ENCODE peak calls at places on chromosomes 6 and 20, in eight cellular contexts. One of them, this sample, is unnamed.

GRCh38 chr6:8707956-8708772 is 272.8 kb upstream of the SLC35B3 start:
- DNase-seq in HT-29: peak; percentile 19
- DNase-seq in Right ventricle myocardium inferior: no peak
- DNase-seq in activated effector memory CD4-positive, alpha-beta T cell treated with anti-CD3 and anti-CD28 coated beads, Interleukin-2, amount 50 U/mL, for 16 hours: no peak
- DNase-seq in EL: peak; percentile 58
- DNase-seq in AG04450: no peak
- DNase-seq in adrenal gland: no peak
- DNase-seq in choroid plexus epithelial cell: peak; percentile 47
- DNase-seq in this sample: no peak

GRCh38 chr20:15310361-15310760 is 972.9 kb upstream of the FLRT3 start:
- DNase-seq in EL: no peak
- DNase-seq in choroid plexus epithelial cell: peak; percentile 34
- DNase-seq in Right ventricle myocardium inferior: no peak
- DNase-seq in HT-29: no peak
- DNase-seq in activated effector memory CD4-positive, alpha-beta T cell treated with anti-CD3 and anti-CD28 coated beads, Interleukin-2, amount 50 U/mL, for 16 hours: no peak
- DNase-seq in AG04450: no peak
- DNase-seq in adrenal gland: no peak
- DNase-seq in this sample: no peak

GRCh38 chr20:49715466-49715865 is 1.8 kb upstream of the B4GALT5 start:
- DNase-seq in activated effector memory CD4-positive, alpha-beta T cell treated with anti-CD3 and anti-CD28 coated beads, Interleukin-2, amount 50 U/mL, for 16 hours: no peak
- DNase-seq in adrenal gland: no peak
- DNase-seq in HT-29: no peak
- DNase-seq in Right ventricle myocardium inferior: no peak
- DNase-seq in AG04450: no peak
- DNase-seq in EL: no peak
- DNase-seq in choroid plexus epithelial cell: no peak
- DNase-seq in this sample: peak; percentile 65

GRCh38 chr6:158934157-158934556 is 65.8 kb downstream of the RSPH3 start:
- DNase-seq in adrenal gland: no peak
- DNase-seq in activated effector memory CD4-positive, alpha-beta T cell treated with anti-CD3 and anti-CD28 coated beads, Interleukin-2, amount 50 U/mL, for 16 hours: no peak
- DNase-seq in Right ventricle myocardium inferior: no peak
- DNase-seq in HT-29: no peak
- DNase-seq in choroid plexus epithelial cell: no peak
- DNase-seq in AG04450: no peak
- DNase-seq in EL: no peak
- DNase-seq in this sample: no peak

GRCh38 chr6:42404494-42404893 is 47.2 kb downstream of the TRERF1 start:
- DNase-seq in choroid plexus epithelial cell: peak; percentile 63
- DNase-seq in adrenal gland: peak; percentile 23
- DNase-seq in EL: peak; percentile 95
- DNase-seq in HT-29: peak; percentile 72
- DNase-seq in Right ventricle myocardium inferior: no peak
- DNase-seq in activated effector memory CD4-positive, alpha-beta T cell treated with anti-CD3 and anti-CD28 coated beads, Interleukin-2, amount 50 U/mL, for 16 hours: peak; percentile 79
- DNase-seq in AG04450: no peak
- DNase-seq in this sample: peak; percentile 89

GRCh38 chr6:43910638-43911353 is 140.8 kb downstream of the VEGFA start:
- DNase-seq in HT-29: no peak
- DNase-seq in activated effector memory CD4-positive, alpha-beta T cell treated with anti-CD3 and anti-CD28 coated beads, Interleukin-2, amount 50 U/mL, for 16 hours: no peak
- DNase-seq in adrenal gland: no peak
- DNase-seq in choroid plexus epithelial cell: peak; percentile 88
- DNase-seq in EL: peak; percentile 63
- DNase-seq in Right ventricle myocardium inferior: no peak
- DNase-seq in AG04450: peak; percentile 50
- DNase-seq in this sample: no peak

GRCh38 chr20:5484926-5485325 is 168.2 kb upstream of the PROKR2 start:
- DNase-seq in choroid plexus epithelial cell: no peak
- DNase-seq in HT-29: no peak
- DNase-seq in EL: no peak
- DNase-seq in adrenal gland: no peak
- DNase-seq in activated effector memory CD4-positive, alpha-beta T cell treated with anti-CD3 and anti-CD28 coated beads, Interleukin-2, amount 50 U/mL, for 16 hours: no peak
- DNase-seq in AG04450: no peak
- DNase-seq in Right ventricle myocardium inferior: no peak
- DNase-seq in this sample: no peak

GRCh38 chr6:129353067-129353466 is 356.9 kb downstream of the ARHGAP18 start:
- DNase-seq in adrenal gland: no peak
- DNase-seq in HT-29: no peak
- DNase-seq in activated effector memory CD4-positive, alpha-beta T cell treated with anti-CD3 and anti-CD28 coated beads, Interleukin-2, amount 50 U/mL, for 16 hours: no peak
- DNase-seq in choroid plexus epithelial cell: no peak
- DNase-seq in EL: no peak
- DNase-seq in AG04450: no peak
- DNase-seq in Right ventricle myocardium inferior: no peak
- DNase-seq in this sample: no peak

GRCh38 chr6:110999634-111000270 is 17.9 kb downstream of the RPF2 start:
- DNase-seq in EL: peak; percentile 39
- DNase-seq in HT-29: peak; percentile 60
- DNase-seq in Right ventricle myocardium inferior: no peak
- DNase-seq in AG04450: no peak
- DNase-seq in activated effector memory CD4-positive, alpha-beta T cell treated with anti-CD3 and anti-CD28 coated beads, Interleukin-2, amount 50 U/mL, for 16 hours: no peak
- DNase-seq in choroid plexus epithelial cell: peak; percentile 72
- DNase-seq in adrenal gland: no peak
- DNase-seq in this sample: no peak

GRCh38 chr6:130457605-130458004 is 91.8 kb downstream of the TMEM200A start:
- DNase-seq in Right ventricle myocardium inferior: no peak
- DNase-seq in EL: peak; percentile 13
- DNase-seq in choroid plexus epithelial cell: peak; percentile 22
- DNase-seq in AG04450: no peak
- DNase-seq in adrenal gland: no peak
- DNase-seq in activated effector memory CD4-positive, alpha-beta T cell treated with anti-CD3 and anti-CD28 coated beads, Interleukin-2, amount 50 U/mL, for 16 hours: no peak
- DNase-seq in HT-29: no peak
- DNase-seq in this sample: no peak

GRCh38 chr20:48761023-48761785 is 66.6 kb downstream of the PREX1 start:
- DNase-seq in choroid plexus epithelial cell: no peak
- DNase-seq in activated effector memory CD4-positive, alpha-beta T cell treated with anti-CD3 and anti-CD28 coated beads, Interleukin-2, amount 50 U/mL, for 16 hours: peak; percentile 76
- DNase-seq in EL: no peak
- DNase-seq in adrenal gland: no peak
- DNase-seq in Right ventricle myocardium inferior: peak; percentile 81
- DNase-seq in HT-29: no peak
- DNase-seq in AG04450: no peak
- DNase-seq in this sample: no peak

GRCh38 chr20:56506103-56506502 is 18.4 kb upstream of the FAM209A start:
- DNase-seq in activated effector memory CD4-positive, alpha-beta T cell treated with anti-CD3 and anti-CD28 coated beads, Interleukin-2, amount 50 U/mL, for 16 hours: no peak
- DNase-seq in EL: no peak
- DNase-seq in HT-29: no peak
- DNase-seq in Right ventricle myocardium inferior: no peak
- DNase-seq in adrenal gland: no peak
- DNase-seq in choroid plexus epithelial cell: peak; percentile 73
- DNase-seq in AG04450: no peak
- DNase-seq in this sample: no peak

GRCh38 chr6:82842721-82843120 is 222.9 kb downstream of the UBE3D start:
- DNase-seq in Right ventricle myocardium inferior: no peak
- DNase-seq in activated effector memory CD4-positive, alpha-beta T cell treated with anti-CD3 and anti-CD28 coated beads, Interleukin-2, amount 50 U/mL, for 16 hours: no peak
- DNase-seq in adrenal gland: no peak
- DNase-seq in AG04450: peak; percentile 23
- DNase-seq in choroid plexus epithelial cell: peak; percentile 67
- DNase-seq in EL: peak; percentile 96
- DNase-seq in HT-29: no peak
- DNase-seq in this sample: no peak

GRCh38 chr20:58706150-58706892 is 13.7 kb downstream of the NPEPL1 start:
- DNase-seq in activated effector memory CD4-positive, alpha-beta T cell treated with anti-CD3 and anti-CD28 coated beads, Interleukin-2, amount 50 U/mL, for 16 hours: peak; percentile 48
- DNase-seq in choroid plexus epithelial cell: no peak
- DNase-seq in EL: no peak
- DNase-seq in adrenal gland: peak; percentile 9
- DNase-seq in AG04450: no peak
- DNase-seq in HT-29: no peak
- DNase-seq in Right ventricle myocardium inferior: peak; percentile 35
- DNase-seq in this sample: peak; percentile 77

GRCh38 chr6:159533568-159533967 is 159.5 kb downstream of the SOD2 start:
- DNase-seq in AG04450: no peak
- DNase-seq in activated effector memory CD4-positive, alpha-beta T cell treated with anti-CD3 and anti-CD28 coated beads, Interleukin-2, amount 50 U/mL, for 16 hours: no peak
- DNase-seq in Right ventricle myocardium inferior: no peak
- DNase-seq in HT-29: no peak
- DNase-seq in choroid plexus epithelial cell: no peak
- DNase-seq in EL: peak; percentile 38
- DNase-seq in adrenal gland: no peak
- DNase-seq in this sample: no peak

GRCh38 chr6:13597073-13597472 is 18.1 kb upstream of the NOL7 start:
- DNase-seq in HT-29: no peak
- DNase-seq in activated effector memory CD4-positive, alpha-beta T cell treated with anti-CD3 and anti-CD28 coated beads, Interleukin-2, amount 50 U/mL, for 16 hours: no peak
- DNase-seq in adrenal gland: no peak
- DNase-seq in choroid plexus epithelial cell: no peak
- DNase-seq in EL: no peak
- DNase-seq in AG04450: no peak
- DNase-seq in Right ventricle myocardium inferior: no peak
- DNase-seq in this sample: no peak

GRCh38 chr6:37741757-37742400 is 44.2 kb upstream of the MDGA1 start:
- DNase-seq in activated effector memory CD4-positive, alpha-beta T cell treated with anti-CD3 and anti-CD28 coated beads, Interleukin-2, amount 50 U/mL, for 16 hours: no peak
- DNase-seq in AG04450: no peak
- DNase-seq in choroid plexus epithelial cell: no peak
- DNase-seq in adrenal gland: peak; percentile 24
- DNase-seq in EL: peak; percentile 16
- DNase-seq in HT-29: peak; percentile 61
- DNase-seq in Right ventricle myocardium inferior: no peak
- DNase-seq in this sample: no peak

GRCh38 chr6:32200711-32201475 is 8.4 kb upstream of the GPSM3 start:
- DNase-seq in AG04450: no peak
- DNase-seq in choroid plexus epithelial cell: no peak
- DNase-seq in Right ventricle myocardium inferior: no peak
- DNase-seq in HT-29: no peak
- DNase-seq in adrenal gland: no peak
- DNase-seq in activated effector memory CD4-positive, alpha-beta T cell treated with anti-CD3 and anti-CD28 coated beads, Interleukin-2, amount 50 U/mL, for 16 hours: no peak
- DNase-seq in EL: no peak
- DNase-seq in this sample: no peak

GRCh38 chr6:77511860-77512259 is 48.6 kb upstream of the HTR1B start:
- DNase-seq in Right ventricle myocardium inferior: no peak
- DNase-seq in AG04450: no peak
- DNase-seq in EL: no peak
- DNase-seq in HT-29: no peak
- DNase-seq in activated effector memory CD4-positive, alpha-beta T cell treated with anti-CD3 and anti-CD28 coated beads, Interleukin-2, amount 50 U/mL, for 16 hours: no peak
- DNase-seq in adrenal gland: no peak
- DNase-seq in choroid plexus epithelial cell: no peak
- DNase-seq in this sample: no peak

GRCh38 chr6:26017567-26017966 is 55.0 kb downstream of the TRIM38 start:
- DNase-seq in HT-29: no peak
- DNase-seq in adrenal gland: peak; percentile 59
- DNase-seq in activated effector memory CD4-positive, alpha-beta T cell treated with anti-CD3 and anti-CD28 coated beads, Interleukin-2, amount 50 U/mL, for 16 hours: peak; percentile 91
- DNase-seq in Right ventricle myocardium inferior: peak; percentile 74
- DNase-seq in choroid plexus epithelial cell: peak; percentile 95
- DNase-seq in AG04450: peak; percentile 78
- DNase-seq in EL: peak; percentile 94
- DNase-seq in this sample: peak; percentile 75

GRCh38 chr20:44394520-44395182 is 39.2 kb downstream of the HNF4A start:
- DNase-seq in AG04450: no peak
- DNase-seq in EL: no peak
- DNase-seq in choroid plexus epithelial cell: peak; percentile 17
- DNase-seq in HT-29: no peak
- DNase-seq in activated effector memory CD4-positive, alpha-beta T cell treated with anti-CD3 and anti-CD28 coated beads, Interleukin-2, amount 50 U/mL, for 16 hours: no peak
- DNase-seq in adrenal gland: peak; percentile 20
- DNase-seq in Right ventricle myocardium inferior: no peak
- DNase-seq in this sample: no peak

GRCh38 chr6:158818580-158819212 is 472 bp downstream of the EZR start:
- DNase-seq in activated effector memory CD4-positive, alpha-beta T cell treated with anti-CD3 and anti-CD28 coated beads, Interleukin-2, amount 50 U/mL, for 16 hours: peak; percentile 89
- DNase-seq in HT-29: peak; percentile 55
- DNase-seq in EL: peak; percentile 74
- DNase-seq in adrenal gland: peak; percentile 80
- DNase-seq in AG04450: no peak
- DNase-seq in Right ventricle myocardium inferior: peak; percentile 86
- DNase-seq in choroid plexus epithelial cell: peak; percentile 71
- DNase-seq in this sample: peak; percentile 76

GRCh38 chr6:167799033-167799933 is 27.4 kb upstream of the AFDN start:
- DNase-seq in AG04450: no peak
- DNase-seq in adrenal gland: no peak
- DNase-seq in EL: no peak
- DNase-seq in activated effector memory CD4-positive, alpha-beta T cell treated with anti-CD3 and anti-CD28 coated beads, Interleukin-2, amount 50 U/mL, for 16 hours: no peak
- DNase-seq in choroid plexus epithelial cell: peak; percentile 32
- DNase-seq in Right ventricle myocardium inferior: no peak
- DNase-seq in HT-29: no peak
- DNase-seq in this sample: no peak

GRCh38 chr6:42367353-42368011 is 84.2 kb downstream of the TRERF1 start:
- DNase-seq in choroid plexus epithelial cell: peak; percentile 29
- DNase-seq in activated effector memory CD4-positive, alpha-beta T cell treated with anti-CD3 and anti-CD28 coated beads, Interleukin-2, amount 50 U/mL, for 16 hours: peak; percentile 65
- DNase-seq in Right ventricle myocardium inferior: no peak
- DNase-seq in HT-29: no peak
- DNase-seq in adrenal gland: no peak
- DNase-seq in EL: peak; percentile 34
- DNase-seq in AG04450: no peak
- DNase-seq in this sample: no peak